ENCODE peak calls at places on chromosomes 16 and 17, in four cellular contexts. A is NCI-H1930, L is neural progenitor cell, Y is SW 1271. H is an unnamed sample.

GRCh38 chr17:4178651-4179050 is 35.7 kb downstream of the CYB5D2 start:
- DNase-seq in A (no peak), L (no peak), Y (no peak), H (no peak)

GRCh38 chr16:11481987-11482386 is 104.7 kb downstream of the LITAF start:
- DNase-seq in A (no peak), L (no peak), Y (no peak), H (no peak)

GRCh38 chr17:4043862-4044261 is 79.6 kb upstream of the ATP2A3 start:
- DNase-seq in A (no peak), L (no peak), Y (no peak), H (no peak)

GRCh38 chr16:17852977-17853702 is 382.4 kb upstream of the XYLT1 start:
- DNase-seq in A (no peak), L (no peak), Y (no peak), H (no peak)

GRCh38 chr16:72042157-72042660 is 12.1 kb upstream of the HP start:
- DNase-seq in A (no peak), L (no peak), Y (no peak), H (no peak)

GRCh38 chr17:14843086-14843795 is 421.9 kb downstream of the PMP22 start:
- DNase-seq in A (no peak), L (no peak), Y (no peak), H (no peak)

GRCh38 chr17:28575126-28575795 is 1.4 kb downstream of the ALDOC start:
- DNase-seq in A (no peak), L (peak; percentile 17), Y (no peak), H (no peak)

GRCh38 chr16:83878838-83879237 is 20.1 kb upstream of the MLYCD start:
- DNase-seq in A (no peak), L (peak; percentile 52), Y (no peak), H (no peak)

GRCh38 chr16:78249056-78249455 is 149.6 kb downstream of the WWOX start:
- DNase-seq in A (no peak), L (peak; percentile 73), Y (no peak), H (no peak)

GRCh38 chr16:84562174-84562815 is 55.6 kb downstream of the COTL1 start:
- DNase-seq in A (no peak), L (no peak), Y (no peak), H (no peak)

GRCh38 chr16:2148714-2149629 is 547 bp downstream of the RAB26 start:
- DNase-seq in A (peak; percentile 32), L (peak; percentile 56), Y (no peak), H (no peak)

GRCh38 chr16:87487361-87487924 is 5.4 kb downstream of the ZCCHC14 start:
- DNase-seq in A (no peak), L (peak; percentile 65), Y (no peak), H (peak; percentile 55)

GRCh38 chr16:27920391-27920891 is 143.1 kb downstream of the GSG1L start:
- DNase-seq in A (no peak), L (peak; percentile 79), Y (no peak), H (no peak)

GRCh38 chr16:58464047-58464915 is 35.7 kb upstream of the NDRG4 start:
- DNase-seq in A (no peak), L (peak; percentile 71), Y (no peak), H (no peak)

GRCh38 chr17:333626-334396 is 18.8 kb downstream of the RPH3AL start:
- DNase-seq in A (no peak), L (peak; percentile 74), Y (no peak), H (no peak)

GRCh38 chr17:72192409-72193192 is 71.8 kb downstream of the SOX9 start:
- DNase-seq in A (no peak), L (no peak), Y (no peak), H (no peak)

GRCh38 chr17:21094298-21094704 is 32.5 kb upstream of the DHRS7B start:
- DNase-seq in A (no peak), L (no peak), Y (no peak), H (no peak)

GRCh38 chr16:20798364-20798763 is 7.9 kb downstream of the ERI2 start:
- DNase-seq in A (no peak), L (no peak), Y (no peak), H (no peak)

GRCh38 chr17:13393841-13394710 is 207.7 kb downstream of the HS3ST3A1 start:
- DNase-seq in A (no peak), L (no peak), Y (no peak), H (no peak)

GRCh38 chr17:30314474-30314873 is 19.4 kb downstream of the TMIGD1 start:
- DNase-seq in A (no peak), L (no peak), Y (no peak), H (no peak)

GRCh38 chr16:28499854-28500253 is 5.4 kb downstream of the APOBR start:
- DNase-seq in A (no peak), L (no peak), Y (no peak), H (no peak)

GRCh38 chr17:546456-546855 is 168.2 kb downstream of the VPS53 start:
- DNase-seq in A (no peak), L (no peak), Y (no peak), H (no peak)

GRCh38 chr16:30758988-30759461 is 2.8 kb downstream of the CFAP119 start:
- DNase-seq in A (no peak), L (no peak), Y (no peak), H (no peak)

GRCh38 chr16:56625140-56625942 is at the start of gene MT1E:
- DNase-seq in A (no peak), L (peak; percentile 71), Y (no peak), H (peak; percentile 71)

GRCh38 chr16:66324785-66325184 is 41.7 kb upstream of the CDH5 start:
- DNase-seq in A (peak; percentile 20), L (peak; percentile 69), Y (no peak), H (no peak)

GRCh38 chr16:67846320-67847063 is at the start of gene NUTF2:
- DNase-seq in A (peak; percentile 89), L (peak; percentile 99), Y (peak; percentile 86), H (peak; percentile 97)

GRCh38 chr17:44350733-44351226 is 5.7 kb downstream of the GRN start:
- DNase-seq in A (no peak), L (peak; percentile 80), Y (no peak), H (peak; percentile 74)

GRCh38 chr17:40371261-40371929 is 6.9 kb upstream of the GJD3 start:
- DNase-seq in A (no peak), L (no peak), Y (no peak), H (peak; percentile 45)

GRCh38 chr17:28720247-28720996 is 637 bp downstream of the RPL23A start:
- DNase-seq in A (peak; percentile 35), L (no peak), Y (no peak), H (no peak)

GRCh38 chr16:77784441-77785356 is 3.7 kb upstream of the VAT1L start:
- DNase-seq in A (no peak), L (no peak), Y (no peak), H (no peak)

GRCh38 chr16:49532873-49533272 is 159.3 kb downstream of the C16orf78 start:
- DNase-seq in A (no peak), L (no peak), Y (no peak), H (no peak)

GRCh38 chr16:1903845-1904820 is 14.1 kb downstream of the HS3ST6 start:
- DNase-seq in A (no peak), L (no peak), Y (no peak), H (no peak)

GRCh38 chr17:64134216-64134970 is 4.4 kb upstream of the ERN1 start:
- DNase-seq in A (no peak), L (no peak), Y (no peak), H (no peak)